ENCODE peak calls at places on chromosome 1, in five cellular contexts. J is T-helper 2 cell; Q is hepatic stellate cell; M is activated CD4-positive, CD25-positive, alpha-beta regulatory T cell; V is Kasumi-1. F is an unnamed sample.
A peak's percentile ranks its signal among the peaks of the same experiment; 100 is the strongest.

GRCh38 chr1:228228601-228229074 is 20.8 kb downstream of the OBSCN start:
- DNase-seq in J (no peak), Q (peak; percentile 64), M (no peak), V (peak; percentile 31), F (peak; percentile 42)

GRCh38 chr1:101567582-101568189 is 330.9 kb downstream of the S1PR1 start:
- DNase-seq in J (peak; percentile 38), Q (peak; percentile 1), M (no peak), V (peak; percentile 44), F (peak; percentile 19)

GRCh38 chr1:206495493-206496046 is 11.8 kb upstream of the RASSF5 start:
- DNase-seq in J (no peak), Q (peak; percentile 27), M (no peak), V (no peak), F (no peak)

GRCh38 chr1:223711173-223711572 is 1.2 kb upstream of the CAPN2 start:
- DNase-seq in J (no peak), Q (no peak), M (no peak), V (no peak), F (no peak)

GRCh38 chr1:11649237-11649623 is 5.0 kb downstream of the FBXO2 start:
- DNase-seq in J (no peak), Q (no peak), M (no peak), V (no peak), F (no peak)

GRCh38 chr1:201576914-201577313 is 38.0 kb downstream of the NAV1 start:
- DNase-seq in J (no peak), Q (no peak), M (no peak), V (no peak), F (no peak)

GRCh38 chr1:30901798-30902652 is 6.5 kb downstream of the SDC3 start:
- DNase-seq in J (no peak), Q (no peak), M (no peak), V (no peak), F (no peak)

GRCh38 chr1:54551891-54552290 is 3.9 kb downstream of the ACOT11 start:
- DNase-seq in J (no peak), Q (peak; percentile 2), M (no peak), V (no peak), F (no peak)

GRCh38 chr1:202213361-202214088 is 19.9 kb downstream of the LGR6 start:
- DNase-seq in J (no peak), Q (no peak), M (no peak), V (no peak), F (no peak)

GRCh38 chr1:79825551-79825950 is 819.0 kb upstream of the ADGRL4 start:
- DNase-seq in J (no peak), Q (no peak), M (no peak), V (no peak), F (no peak)

GRCh38 chr1:197614916-197615692 is 160.2 kb downstream of the DENND1B start:
- DNase-seq in J (peak; percentile 44), Q (no peak), M (no peak), V (peak; percentile 62), F (peak; percentile 18)

GRCh38 chr1:17066530-17067426 is 12.9 kb upstream of the SDHB start:
- DNase-seq in J (no peak), Q (no peak), M (no peak), V (peak; percentile 40), F (no peak)

GRCh38 chr1:87140831-87141540 is 187.7 kb upstream of the LMO4 start:
- DNase-seq in J (no peak), Q (no peak), M (no peak), V (no peak), F (peak; percentile 57)

GRCh38 chr1:242747233-242747632 is 222.7 kb upstream of the PLD5 start:
- DNase-seq in J (no peak), Q (no peak), M (no peak), V (no peak), F (no peak)

GRCh38 chr1:218479436-218480115 is 134.4 kb downstream of the TGFB2 start:
- DNase-seq in J (no peak), Q (peak; percentile 18), M (no peak), V (no peak), F (peak; percentile 87)

GRCh38 chr1:29290414-29290980 is 54.2 kb downstream of the PTPRU start:
- DNase-seq in J (no peak), Q (no peak), M (no peak), V (no peak), F (no peak)

GRCh38 chr1:214604543-214604942 is 1.5 kb downstream of the CENPF start:
- DNase-seq in J (no peak), Q (peak; percentile 35), M (no peak), V (no peak), F (peak; percentile 40)

GRCh38 chr1:10236405-10237156 is 26.2 kb downstream of the KIF1B start:
- DNase-seq in J (no peak), Q (no peak), M (no peak), V (no peak), F (no peak)

GRCh38 chr1:152018537-152018936 is 18.3 kb downstream of the S100A11 start:
- DNase-seq in J (peak; percentile 48), Q (no peak), M (no peak), V (no peak), F (no peak)

GRCh38 chr1:27649306-27649635 is 14.3 kb upstream of the FGR start:
- DNase-seq in J (no peak), Q (no peak), M (no peak), V (no peak), F (no peak)

GRCh38 chr1:37399205-37399604 is 75.2 kb upstream of the ZC3H12A start:
- DNase-seq in J (no peak), Q (no peak), M (no peak), V (no peak), F (no peak)

GRCh38 chr1:22096036-22096435 is 43.5 kb downstream of the CDC42 start:
- DNase-seq in J (no peak), Q (no peak), M (no peak), V (no peak), F (peak; percentile 58)

F was measured in SJSA1.